ENCODE peak calls at places on chromosomes 12 and 14, in nine cellular contexts. D is A549; B is CD4-positive, CD25-positive, alpha-beta regulatory T cell; S is iPS DF 6.9; E is fibroblast of lung; O is small intestine; U is right lobe of liver; P is transverse colon; M is adrenal gland. X is an unnamed sample. For H3K9me3, the result is how much of the 10 kb centered on the place peaks cover.

GRCh38 chr14:56487761-56488160 is 91.8 kb upstream of the TMEM260 start:
- DNase-seq in D (no peak), B (no peak), S (no peak), E (peak), O (peak), U (no peak), P (no peak), M (no peak), X (no peak)

GRCh38 chr12:69932154-69932553 is 107.1 kb downstream of the MYRFL start:
- DNase-seq in D (no peak), B (no peak), S (peak), E (no peak), O (no peak), U (no peak), P (no peak), M (no peak), X (no peak)

GRCh38 chr12:42119085-42119633 is 25.5 kb downstream of the GXYLT1 start:
- DNase-seq in D (no peak), B (no peak), S (no peak), E (peak), O (no peak), U (no peak), P (no peak), M (no peak), X (no peak)

GRCh38 chr12:116436561-116437249 is 122.5 kb upstream of the MAP1LC3B2 start:
- DNase-seq in D (no peak), B (no peak), S (no peak), E (no peak), O (peak), U (peak), P (peak), M (no peak), X (no peak)

GRCh38 chr12:39102474-39103209 is 197.3 kb upstream of the CPNE8 start:
- DNase-seq in D (no peak), B (no peak), S (no peak), E (peak), O (no peak), U (no peak), P (no peak), M (peak), X (no peak)

GRCh38 chr12:71840226-71840847 is 778 bp downstream of the TBC1D15 start:
- DNase-seq in D (peak), B (peak), S (no peak), E (peak), O (peak), U (no peak), P (no peak), M (peak), X (no peak)

GRCh38 chr12:131092911-131093901 is 139.5 kb downstream of the ADGRD1 start:
- DNase-seq in D (no peak), B (no peak), S (no peak), E (no peak), O (no peak), U (peak), P (peak), M (peak), X (no peak)

GRCh38 chr14:102875652-102876051 is 46.8 kb upstream of the AMN start:
- DNase-seq in D (no peak), B (no peak), S (no peak), E (peak), O (no peak), U (no peak), P (no peak), M (no peak), X (no peak)

GRCh38 chr12:6548556-6549378 is 7.1 kb downstream of the IFFO1 start:
- DNase-seq in D (peak), B (no peak), S (no peak), E (peak), O (no peak), U (no peak), P (no peak), M (no peak), X (no peak)

GRCh38 chr12:42143401-42144173 is 1.1 kb downstream of the GXYLT1 start:
- DNase-seq in D (peak), B (no peak), S (no peak), E (peak), O (peak), U (no peak), P (no peak), M (no peak), X (no peak)

GRCh38 chr14:106841701-106842100 is 1315.3 kb downstream of the TMEM121 start:
- DNase-seq in D (no peak), B (no peak), S (no peak), E (no peak), O (no peak), U (no peak), P (no peak), M (peak), X (no peak)

GRCh38 chr14:106842687-106843086 is 1316.3 kb downstream of the TMEM121 start:
- DNase-seq in D (peak), B (no peak), S (no peak), E (no peak), O (peak), U (no peak), P (peak), M (no peak), X (no peak)

GRCh38 chr14:106837870-106838269 is 1311.5 kb downstream of the TMEM121 start:
- DNase-seq in D (no peak), B (no peak), S (no peak), E (no peak), O (no peak), U (no peak), P (no peak), M (no peak), X (no peak)

GRCh38 chr14:106838991-106839769 is 1312.8 kb downstream of the TMEM121 start:
- DNase-seq in D (no peak), B (no peak), S (no peak), E (no peak), O (no peak), U (no peak), P (no peak), M (no peak), X (no peak)

GRCh38 chr14:106840258-106840657 is 1313.9 kb downstream of the TMEM121 start:
- DNase-seq in D (no peak), B (no peak), S (no peak), E (no peak), O (peak), U (no peak), P (no peak), M (no peak), X (no peak)
- H3K9me3 ChIP-seq in D (under half), B (under half), S (under half), E (under half), O (under half), U (under half), P (under half), M (under half), X (under half)

GRCh38 chr14:78181270-78181669 is 11.1 kb downstream of the NRXN3 start:
- DNase-seq in D (no peak), B (no peak), S (no peak), E (no peak), O (no peak), U (no peak), P (no peak), M (no peak), X (no peak)

GRCh38 chr14:78184151-78184550 is 14.0 kb downstream of the NRXN3 start:
- DNase-seq in D (no peak), B (no peak), S (no peak), E (no peak), O (no peak), U (no peak), P (no peak), M (no peak), X (no peak)

GRCh38 chr14:78178071-78178470 is 7.9 kb downstream of the NRXN3 start:
- DNase-seq in D (no peak), B (no peak), S (no peak), E (no peak), O (no peak), U (no peak), P (no peak), M (no peak), X (no peak)

GRCh38 chr14:78178971-78179370 is 8.8 kb downstream of the NRXN3 start:
- DNase-seq in D (no peak), B (no peak), S (no peak), E (no peak), O (no peak), U (no peak), P (no peak), M (no peak), X (no peak)

DNA sequence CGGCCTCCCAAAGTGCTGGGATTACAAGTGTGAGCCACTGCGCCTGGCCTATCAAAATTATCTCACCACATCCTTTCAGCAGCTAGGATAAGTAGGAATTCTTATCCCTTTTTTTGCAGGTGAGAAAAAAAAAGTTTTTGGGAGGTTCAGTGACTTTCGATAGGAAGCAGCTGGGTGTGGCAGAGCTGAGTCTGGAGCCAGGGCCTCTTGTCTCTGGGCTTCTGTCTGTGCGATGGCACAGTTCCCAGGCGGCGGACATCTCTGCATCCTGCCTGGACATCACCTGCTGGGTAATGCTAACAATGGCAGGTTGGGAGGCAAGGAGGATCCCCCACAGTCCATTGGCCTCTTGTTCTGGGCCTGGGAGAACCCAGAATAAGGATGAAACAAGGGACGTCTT is 12.5 kb downstream of the NRXN3 start:
- DNase-seq in D (no peak), B (no peak), S (no peak), E (no peak), O (no peak), U (no peak), P (no peak), M (no peak), X (no peak)
- H3K9me3 ChIP-seq in D (under half), B (under half), S (under half), E (under half), O (under half), U (under half), P (under half), M (under half), X (under half)

GRCh38 chr12:133073836-133074235 is 6.9 kb upstream of the ZNF140 start:
- DNase-seq in D (no peak), B (no peak), S (no peak), E (no peak), O (no peak), U (no peak), P (no peak), M (no peak), X (no peak)
- H3K9me3 ChIP-seq in D (half or more), B (half or more), S (under half), E (under half), O (under half), U (under half), P (half or more), M (half or more), X (under half)

GRCh38 chr12:117439531-117440001 is 78.1 kb upstream of the NOS1 start:
- DNase-seq in D (no peak), B (no peak), S (no peak), E (no peak), O (no peak), U (no peak), P (no peak), M (no peak), X (no peak)
- H3K9me3 ChIP-seq in D (under half), B (under half), S (under half), E (under half), O (under half), U (under half), P (under half), M (under half), X (under half)

GRCh38 chr12:132319359-132319950 is 9.9 kb downstream of the GALNT9 start:
- DNase-seq in D (no peak), B (no peak), S (no peak), E (no peak), O (no peak), U (peak), P (no peak), M (no peak), X (no peak)

GRCh38 chr12:132317233-132317938 is 12.0 kb downstream of the GALNT9 start:
- DNase-seq in D (no peak), B (no peak), S (no peak), E (no peak), O (no peak), U (peak), P (no peak), M (no peak), X (no peak)

GRCh38 chr12:132318618-132319033 is 10.8 kb downstream of the GALNT9 start:
- DNase-seq in D (no peak), B (no peak), S (no peak), E (no peak), O (no peak), U (peak), P (no peak), M (no peak), X (no peak)

GRCh38 chr12:132316497-132317232 is 12.7 kb downstream of the GALNT9 start:
- DNase-seq in D (no peak), B (no peak), S (no peak), E (no peak), O (no peak), U (peak), P (no peak), M (no peak), X (no peak)

GRCh38 chr12:132318135-132318534 is 11.3 kb downstream of the GALNT9 start:
- DNase-seq in D (no peak), B (no peak), S (no peak), E (no peak), O (no peak), U (no peak), P (no peak), M (no peak), X (no peak)
- H3K9me3 ChIP-seq in D (under half), B (under half), S (under half), E (under half), O (under half), U (under half), P (under half), M (under half), X (under half)

GRCh38 chr14:41446008-41446407 is 160.7 kb upstream of the LRFN5 start:
- DNase-seq in D (no peak), B (no peak), S (peak), E (no peak), O (no peak), U (no peak), P (no peak), M (no peak), X (no peak)

GRCh38 chr14:41449057-41449456 is 157.6 kb upstream of the LRFN5 start:
- DNase-seq in D (no peak), B (no peak), S (no peak), E (peak), O (peak), U (no peak), P (no peak), M (no peak), X (no peak)
- H3K9me3 ChIP-seq in D (under half), B (under half), S (under half), E (under half), O (under half), U (under half), P (under half), M (under half), X (under half)

DNA sequence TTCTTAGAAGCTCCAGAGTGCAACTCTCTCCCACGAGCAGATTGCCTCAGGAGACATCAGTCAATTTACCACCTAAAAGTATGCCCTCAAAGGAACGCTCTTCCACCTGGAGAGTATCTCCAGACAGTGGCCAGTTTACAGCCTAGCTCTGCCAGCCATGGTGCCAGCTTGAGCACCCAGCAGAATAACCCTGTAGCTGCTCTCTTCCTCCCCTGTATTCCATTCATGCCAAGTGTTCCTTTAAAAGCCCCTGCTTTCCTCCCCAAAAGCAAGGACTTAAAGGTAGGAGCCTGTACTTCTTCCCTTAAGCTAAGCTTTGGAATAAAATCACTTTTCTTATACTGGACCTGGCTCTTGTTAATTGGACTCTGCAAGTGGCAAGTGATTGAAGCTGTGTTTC is 245.4 kb upstream of the TMEM132C start:
- DNase-seq in D (no peak), B (no peak), S (no peak), E (no peak), O (no peak), U (no peak), P (no peak), M (no peak), X (no peak)
- H3K9me3 ChIP-seq in D (under half), B (under half), S (under half), E (under half), O (under half), U (under half), P (under half), M (under half), X (under half)

GRCh38 chr14:105945891-105946290 is 419.5 kb downstream of the TMEM121 start:
- DNase-seq in D (peak), B (peak), S (no peak), E (no peak), O (no peak), U (no peak), P (no peak), M (no peak), X (no peak)

GRCh38 chr14:105943973-105944602 is 417.7 kb downstream of the TMEM121 start:
- DNase-seq in D (no peak), B (no peak), S (no peak), E (no peak), O (peak), U (no peak), P (no peak), M (no peak), X (no peak)

GRCh38 chr14:105941226-105942166 is 415.1 kb downstream of the TMEM121 start:
- DNase-seq in D (no peak), B (no peak), S (no peak), E (no peak), O (no peak), U (no peak), P (no peak), M (no peak), X (no peak)

GRCh38 chr14:105947599-105947998 is 421.2 kb downstream of the TMEM121 start:
- DNase-seq in D (no peak), B (no peak), S (no peak), E (no peak), O (no peak), U (no peak), P (no peak), M (no peak), X (no peak)

DNA sequence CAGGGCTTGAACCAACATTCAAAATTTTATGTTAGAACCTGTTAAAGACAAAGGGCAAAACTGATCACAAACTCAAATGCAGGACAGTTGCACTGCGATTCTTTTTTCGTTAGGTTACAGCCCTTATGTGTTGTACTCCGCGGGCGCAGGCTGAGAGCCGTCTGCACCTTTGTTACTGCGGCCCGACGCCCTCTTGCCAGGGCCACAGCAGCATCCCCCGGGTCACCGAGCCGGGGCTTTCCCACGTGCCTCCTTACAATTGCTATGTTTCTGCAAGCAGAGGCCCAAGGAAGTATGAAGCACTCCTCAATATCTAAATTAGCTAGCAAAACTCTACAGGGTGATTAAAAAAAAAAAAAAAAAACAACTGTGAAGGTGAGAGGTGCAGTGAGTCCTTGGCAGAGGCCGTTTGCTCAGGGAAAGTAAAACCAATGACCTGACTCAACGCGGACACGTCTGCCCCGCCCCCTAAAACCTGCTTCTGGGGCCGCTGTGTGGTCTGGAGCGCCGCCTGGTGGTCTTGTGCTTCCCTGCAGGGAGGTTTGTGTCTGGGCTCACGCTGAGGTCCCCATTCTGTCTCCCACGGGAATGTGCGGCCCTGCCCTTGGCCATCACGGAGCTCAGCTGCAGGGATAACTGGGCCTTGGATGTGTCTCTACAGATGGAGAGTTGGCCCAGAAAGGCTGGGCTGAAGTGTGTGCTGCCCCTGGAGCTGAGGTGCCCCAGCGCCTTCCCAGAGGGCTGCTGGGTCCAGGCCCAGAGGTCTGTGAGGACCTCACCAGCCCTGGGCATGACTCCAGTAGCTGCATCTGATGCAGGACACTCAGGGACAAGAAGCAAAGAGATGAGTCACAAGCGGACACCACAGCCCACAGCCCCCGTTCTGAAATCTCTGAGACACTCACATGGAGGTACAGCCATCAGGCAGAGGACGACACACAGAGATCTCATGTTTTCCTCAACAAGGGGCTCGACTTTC is 418.5 kb downstream of the TMEM121 start:
- DNase-seq in D (peak), B (peak), S (no peak), E (no peak), O (peak), U (peak), P (peak), M (peak), X (peak)
- H3K9me3 ChIP-seq in D (under half), B (under half), S (under half), E (under half), O (under half), U (under half), P (under half), M (under half), X (under half)